ENCODE peak calls at places on chromosomes 6 and 20, in ten cellular contexts. U is effector CD4-positive, alpha-beta T cell; S is C1 segment of cervical spinal cord; C is NCI-H1694 treated with DMSO at 0.1 percent for 48 hours; H is NCI-H1436 treated with DMSO at 0.1 percent for 48 hours; E is foreskin fibroblast; F is activated naive CD4-positive, alpha-beta T cell treated with anti-CD3 and anti-CD28 coated beads, Interleukin-2, amount 50 U/mL, for 16 hours; L is iris pigment epithelial cell; I is cardiac muscle cell; O is A549. M is an unnamed sample.
A peak's percentile ranks its signal among the peaks of the same experiment; 100 is the strongest.

GRCh38 chr6:6220718-6221117 is 99.7 kb downstream of the F13A1 start:
- DNase-seq in F (no peak), E (no peak), I (peak; percentile 19), S (no peak), H (no peak), O (no peak), L (no peak), U (no peak), C (no peak), M (no peak)

GRCh38 chr20:63825331-63826118 is 5.5 kb downstream of the ZBTB46 start:
- DNase-seq in F (no peak), U (no peak), I (no peak), E (no peak), S (no peak), O (no peak), H (no peak), C (no peak), L (no peak), M (no peak)

GRCh38 chr20:6680441-6680840 is 87.0 kb upstream of the BMP2 start:
- DNase-seq in O (no peak), L (no peak), I (no peak), C (no peak), H (no peak), S (no peak), F (no peak), E (no peak), U (no peak), M (no peak)

GRCh38 chr20:49450281-49450707 is 32.2 kb downstream of the KCNB1 start:
- DNase-seq in C (no peak), U (no peak), E (no peak), F (no peak), L (no peak), S (no peak), H (no peak), I (no peak), O (no peak), M (no peak)

GRCh38 chr6:105424177-105424783 is 21.4 kb upstream of the PREP start:
- DNase-seq in S (peak; percentile 16), E (no peak), C (peak; percentile 26), O (peak; percentile 31), U (peak; percentile 39), I (peak; percentile 58), F (peak; percentile 55), H (peak; percentile 7), L (peak; percentile 65), M (peak; percentile 29)

GRCh38 chr6:74870403-74870802 is 335.4 kb downstream of the COL12A1 start:
- DNase-seq in I (no peak), C (no peak), H (no peak), S (no peak), F (no peak), O (no peak), L (no peak), E (no peak), U (no peak), M (no peak)

GRCh38 chr20:2210646-2211556 is 84.9 kb upstream of the TGM3 start:
- DNase-seq in O (no peak), U (no peak), C (no peak), E (peak; percentile 85), S (no peak), L (peak; percentile 65), F (no peak), I (no peak), H (no peak), M (no peak)

GRCh38 chr6:52741872-52742271 is 21.4 kb downstream of the GSTA2 start:
- DNase-seq in L (no peak), I (no peak), S (no peak), C (no peak), H (no peak), U (no peak), O (no peak), E (no peak), F (no peak), M (no peak)

GRCh38 chr20:63056236-63057132 is 49.7 kb upstream of the BHLHE23 start:
- DNase-seq in E (no peak), H (no peak), S (no peak), C (peak; percentile 14), U (peak; percentile 20), I (peak; percentile 49), F (peak; percentile 53), L (peak; percentile 3), O (no peak), M (peak; percentile 4)

GRCh38 chr6:161233986-161234620 is 39.8 kb downstream of the AGPAT4 start:
- DNase-seq in S (peak; percentile 55), E (peak; percentile 92), O (no peak), H (no peak), I (peak; percentile 51), C (no peak), L (peak; percentile 90), U (no peak), F (no peak), M (no peak)

GRCh38 chr20:57944988-57945387 is 235.2 kb upstream of the PMEPA1 start:
- DNase-seq in O (no peak), S (no peak), C (no peak), F (no peak), H (no peak), U (no peak), E (no peak), L (no peak), I (no peak), M (no peak)

GRCh38 chr20:25223179-25223661 is 24.7 kb upstream of the PYGB start:
- DNase-seq in S (no peak), E (peak; percentile 95), O (peak; percentile 97), H (no peak), U (no peak), L (peak; percentile 98), F (no peak), I (no peak), C (no peak), M (no peak)

GRCh38 chr6:111258615-111259088 is 171.3 kb downstream of the SLC16A10 start:
- DNase-seq in I (no peak), O (no peak), C (no peak), S (no peak), H (no peak), U (no peak), L (no peak), F (no peak), E (no peak), M (no peak)

GRCh38 chr20:38669688-38670087 is 54.6 kb upstream of the SLC32A1 start:
- DNase-seq in O (no peak), H (no peak), I (no peak), C (no peak), S (no peak), F (no peak), E (no peak), L (no peak), U (no peak), M (no peak)

GRCh38 chr6:34067814-34068213 is 78.1 kb downstream of the GRM4 start:
- DNase-seq in U (no peak), O (peak; percentile 13), H (no peak), L (no peak), F (no peak), I (no peak), S (no peak), E (no peak), C (peak; percentile 53), M (no peak)

GRCh38 chr6:26311385-26312095 is 53.5 kb upstream of the BTN3A2 start:
- DNase-seq in I (no peak), H (no peak), L (peak; percentile 61), C (peak; percentile 55), O (no peak), F (peak; percentile 56), U (peak; percentile 35), E (peak; percentile 42), S (peak; percentile 31), M (no peak)

GRCh38 chr20:32315399-32315798 is 37.9 kb downstream of the KIF3B start:
- DNase-seq in H (no peak), S (no peak), C (no peak), I (no peak), F (no peak), O (no peak), L (no peak), E (no peak), U (no peak), M (no peak)

GRCh38 chr20:47274449-47275108 is 81.9 kb downstream of the ZMYND8 start:
- DNase-seq in H (no peak), E (peak; percentile 90), I (no peak), U (no peak), O (peak; percentile 93), C (no peak), F (peak; percentile 22), S (no peak), L (peak; percentile 96), M (no peak)

GRCh38 chr6:51704932-51705540 is 382.4 kb downstream of the PKHD1 start:
- DNase-seq in L (no peak), C (no peak), U (no peak), F (no peak), H (no peak), S (no peak), O (no peak), I (no peak), E (no peak), M (no peak)

GRCh38 chr20:37890108-37890507 is 12.8 kb upstream of the VSTM2L start:
- DNase-seq in C (no peak), O (no peak), I (no peak), L (no peak), H (no peak), S (no peak), E (no peak), U (no peak), F (no peak), M (no peak)

GRCh38 chr6:35919085-35919826 is 1.6 kb downstream of the SRPK1 start:
- DNase-seq in I (no peak), E (no peak), U (no peak), H (no peak), F (no peak), C (no peak), L (peak; percentile 71), O (no peak), S (no peak), M (no peak)

GRCh38 chr6:151240036-151240685 is 394 bp downstream of the AKAP12 start:
- DNase-seq in L (peak; percentile 78), H (no peak), F (peak; percentile 17), C (peak; percentile 65), U (no peak), E (peak; percentile 89), I (peak; percentile 90), S (peak; percentile 36), O (peak; percentile 60), M (no peak)

GRCh38 chr6:64750910-64751309 is 956.1 kb downstream of the EYS start:
- DNase-seq in S (no peak), H (no peak), C (no peak), L (no peak), U (no peak), O (no peak), I (no peak), E (no peak), F (no peak), M (no peak)

GRCh38 chr6:122696079-122696478 is 83.4 kb upstream of the FABP7 start:
- DNase-seq in F (no peak), C (no peak), U (no peak), O (no peak), H (no peak), L (peak; percentile 81), E (peak; percentile 60), I (no peak), S (no peak), M (no peak)

GRCh38 chr6:9007062-9007461 is 571.7 kb upstream of the SLC35B3 start:
- DNase-seq in O (no peak), E (no peak), F (no peak), I (no peak), H (no peak), C (no peak), L (no peak), S (no peak), U (no peak), M (no peak)

GRCh38 chr6:37984578-37984977 is 165.1 kb downstream of the ZFAND3 start:
- DNase-seq in S (no peak), E (no peak), H (no peak), C (no peak), F (no peak), O (no peak), I (no peak), U (no peak), L (no peak), M (no peak)

GRCh38 chr6:140320799-140321099 is 946.3 kb upstream of the CITED2 start:
- DNase-seq in L (no peak), H (no peak), F (no peak), I (no peak), O (no peak), S (no peak), E (no peak), C (no peak), U (no peak), M (no peak)

GRCh38 chr20:22374678-22375590 is 209.4 kb downstream of the FOXA2 start:
- DNase-seq in L (peak; percentile 38), H (peak; percentile 20), E (no peak), S (no peak), O (no peak), F (no peak), C (no peak), I (no peak), U (no peak), M (no peak)